ENCODE peak calls at places on chromosomes 2 and 18, in four cellular contexts. P, N, C and Q are unnamed samples.

GRCh38 chr18:42275138-42275535 is 320.1 kb downstream of the PIK3C3 start:
- DNase-seq in P (no peak), N (no peak), C (no peak), Q (no peak)

GRCh38 chr2:97808816-97809215 is 95.4 kb downstream of the ZAP70 start:
- DNase-seq in P (no peak), N (no peak), C (no peak), Q (no peak)

GRCh38 chr2:67802296-67802695 is 260.5 kb downstream of the C1D start:
- DNase-seq in P (no peak), N (no peak), C (no peak), Q (no peak)

GRCh38 chr2:172680595-172681176 is 55.0 kb upstream of the RAPGEF4 start:
- DNase-seq in P (no peak), N (no peak), C (no peak), Q (no peak)

GRCh38 chr2:65153515-65153914 is 23.6 kb upstream of the RAB1A start:
- DNase-seq in P (no peak), N (no peak), C (no peak), Q (no peak)

GRCh38 chr2:118614856-118615255 is 232.6 kb downstream of the EN1 start:
- DNase-seq in P (no peak), N (no peak), C (peak; percentile 90), Q (no peak)

GRCh38 chr2:58497189-58497588 is 256.1 kb upstream of the FANCL start:
- DNase-seq in P (no peak), N (no peak), C (no peak), Q (no peak)

GRCh38 chr2:174145827-174146226 is 102.5 kb downstream of the OLA1 start:
- DNase-seq in P (no peak), N (no peak), C (no peak), Q (no peak)

GRCh38 chr2:195710407-195710806 is 53.4 kb downstream of the SLC39A10 start:
- DNase-seq in P (no peak), N (no peak), C (peak; percentile 17), Q (no peak)

GRCh38 chr2:213152065-213152794 is 818 bp upstream of the IKZF2 start:
- DNase-seq in P (peak; percentile 73), N (peak; percentile 75), C (peak; percentile 73), Q (peak; percentile 68)

GRCh38 chr2:105114551-105114950 is 76.7 kb downstream of the MRPS9 start:
- DNase-seq in P (no peak), N (no peak), C (peak; percentile 74), Q (no peak)

GRCh38 chr2:12715878-12716249 is 872 bp upstream of the TRIB2 start:
- DNase-seq in P (peak; percentile 77), N (peak; percentile 86), C (peak; percentile 65), Q (peak; percentile 86)

GRCh38 chr2:47741101-47741500 is 41.8 kb upstream of the MSH6 start:
- DNase-seq in P (no peak), N (no peak), C (no peak), Q (no peak)

GRCh38 chr2:39991298-39991697 is 212.2 kb upstream of the THUMPD2 start:
- DNase-seq in P (no peak), N (no peak), C (peak; percentile 93), Q (no peak)

GRCh38 chr2:57465967-57466366 is 580.6 kb upstream of the VRK2 start:
- DNase-seq in P (no peak), N (no peak), C (no peak), Q (no peak)
- TF ChIP-seq CTCF in P (no peak), N (no peak), C (no peak), Q (no peak)

DNA sequence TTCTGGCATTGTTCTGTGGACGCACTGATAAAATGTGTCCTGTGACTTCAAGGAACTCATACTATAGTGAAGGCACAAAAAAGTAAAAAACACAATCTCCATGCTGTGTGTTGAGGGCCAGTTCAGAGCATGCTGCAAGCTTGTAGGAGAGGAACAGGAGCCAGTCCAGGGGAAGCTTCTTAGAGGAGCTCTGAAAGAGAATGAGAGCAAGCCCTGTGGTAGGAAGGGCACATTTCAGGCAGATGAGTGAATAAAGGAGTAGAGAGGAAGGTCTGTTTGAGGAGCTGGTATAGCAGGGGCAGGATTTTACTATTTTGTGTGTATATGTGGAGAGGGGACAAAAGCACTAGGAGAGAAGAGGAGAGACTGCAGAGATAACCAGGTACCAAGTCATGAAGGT is 478.3 kb downstream of the ZEB2 start:
- DNase-seq in P (no peak), N (no peak), C (no peak), Q (no peak)
- TF ChIP-seq CTCF in P (no peak), N (no peak), C (no peak), Q (no peak)

DNA sequence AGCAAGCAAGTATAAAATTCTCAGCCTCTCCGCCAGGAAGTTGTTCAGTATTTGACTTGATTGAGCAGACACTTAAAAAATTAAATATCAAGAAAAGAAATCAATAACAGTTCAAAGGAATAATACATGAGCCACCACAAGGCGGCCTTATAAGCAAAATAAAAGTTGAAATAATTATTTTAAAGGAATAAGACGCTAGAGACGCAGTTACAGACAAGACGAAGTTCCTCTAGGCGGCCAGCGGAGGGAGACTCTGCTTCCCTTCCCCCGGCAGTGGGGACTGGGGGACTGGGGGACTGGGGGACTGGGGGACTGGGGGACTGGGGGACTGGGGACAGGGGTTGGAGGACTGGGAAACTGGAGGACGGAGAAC is 524 bp downstream of the CCDC178 start:
- DNase-seq in P (peak; percentile 63), N (no peak), C (peak; percentile 12), Q (peak; percentile 54)
- TF ChIP-seq CTCF in P (peak; percentile 23), N (peak; percentile 12), C (peak; percentile 46), Q (peak; percentile 33)

GRCh38 chr18:37578886-37579513 is 13.4 kb upstream of the CELF4 start:
- DNase-seq in P (no peak), N (no peak), C (peak; percentile 23), Q (no peak)
- TF ChIP-seq CTCF in P (peak; percentile 59), N (peak; percentile 48), C (peak; percentile 43), Q (no peak)

GRCh38 chr2:130374587-130375290 is 18.9 kb downstream of the PTPN18 start:
- DNase-seq in P (no peak), N (no peak), C (no peak), Q (no peak)

GRCh38 chr2:130377491-130377890 is 21.6 kb downstream of the PTPN18 start:
- DNase-seq in P (no peak), N (no peak), C (no peak), Q (no peak)

GRCh38 chr2:130378206-130378897 is 22.5 kb downstream of the PTPN18 start:
- DNase-seq in P (no peak), N (no peak), C (no peak), Q (no peak)

GRCh38 chr2:130375291-130376266 is 19.7 kb downstream of the PTPN18 start:
- DNase-seq in P (no peak), N (no peak), C (no peak), Q (no peak)

GRCh38 chr2:130376433-130377293 is 20.8 kb downstream of the PTPN18 start:
- DNase-seq in P (no peak), N (no peak), C (no peak), Q (no peak)
- TF ChIP-seq CTCF in P (no peak), N (no peak), C (peak; percentile 32), Q (no peak)

GRCh38 chr2:240567137-240567871 is 980 bp upstream of the RNPEPL1 start:
- DNase-seq in P (peak; percentile 3), N (peak; percentile 57), C (peak; percentile 24), Q (peak; percentile 42)

GRCh38 chr2:240566203-240567136 is 1.8 kb upstream of the RNPEPL1 start:
- DNase-seq in P (peak; percentile 84), N (peak; percentile 98), C (peak; percentile 82), Q (peak; percentile 97)

GRCh38 chr2:240564191-240564570 is 4.0 kb downstream of the DUSP28 start:
- DNase-seq in P (no peak), N (no peak), C (no peak), Q (no peak)

GRCh38 chr2:240565267-240566202 is 2.7 kb upstream of the RNPEPL1 start:
- DNase-seq in P (peak; percentile 8), N (peak; percentile 96), C (peak; percentile 78), Q (peak; percentile 91)

GRCh38 chr2:240564571-240565266 is 3.6 kb upstream of the RNPEPL1 start:
- DNase-seq in P (no peak), N (no peak), C (no peak), Q (no peak)
- TF ChIP-seq CTCF in P (no peak), N (no peak), C (no peak), Q (no peak)

GRCh38 chr2:72220170-72220569 is 72.5 kb upstream of the CYP26B1 start:
- DNase-seq in P (peak; percentile 27), N (no peak), C (no peak), Q (no peak)
- TF ChIP-seq CTCF in P (peak; percentile 43), N (no peak), C (no peak), Q (no peak)

GRCh38 chr18:76823574-76823973 is 1.2 kb downstream of the ZNF236 start:
- DNase-seq in P (peak; percentile 68), N (peak; percentile 61), C (no peak), Q (no peak)
- TF ChIP-seq CTCF in P (no peak), N (no peak), C (peak; percentile 36), Q (no peak)

GRCh38 chr2:229313591-229313990 is 42.5 kb upstream of the PID1 start:
- DNase-seq in P (no peak), N (no peak), C (peak; percentile 68), Q (no peak)
- TF ChIP-seq CTCF in P (no peak), N (no peak), C (no peak), Q (no peak)

DNA sequence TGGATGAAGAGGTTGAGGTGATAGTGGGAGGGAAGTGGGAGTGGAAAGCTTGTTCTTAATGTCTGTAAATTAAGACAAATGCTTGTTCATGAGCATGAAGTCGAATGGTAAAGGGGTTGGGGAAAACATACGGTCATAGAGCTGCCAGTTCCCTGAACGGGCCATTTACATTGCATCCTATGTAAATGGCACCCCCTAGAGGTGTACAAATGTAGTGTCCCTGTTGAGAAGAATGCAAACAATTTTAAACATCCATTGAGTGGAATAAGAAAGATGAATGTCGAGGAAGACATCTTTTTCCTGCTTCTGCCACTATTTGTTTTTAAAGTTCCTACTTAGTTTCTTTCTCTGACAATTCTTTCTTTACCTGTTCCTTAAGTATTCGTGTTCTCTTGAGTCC is 155.7 kb downstream of the RDH14 start:
- DNase-seq in P (no peak), N (no peak), C (no peak), Q (no peak)
- TF ChIP-seq CTCF in P (peak; percentile 75), N (no peak), C (peak; percentile 30), Q (no peak)